ENCODE peak calls at places on chromosomes 6 and 20, in eight cellular contexts. One of them, this sample, is unnamed. For H3K4me1, the result is how much of the 10 kb centered on the place peaks cover.

GRCh38 chr20:1775117-1775516 is 117.5 kb upstream of the SIRPG start:
- DNase-seq in upper lobe of left lung: no peak
- DNase-seq in ovary: no peak
- DNase-seq in heart left ventricle: no peak
- DNase-seq in Peyer's patch: no peak
- DNase-seq in breast epithelium: no peak
- DNase-seq in gastrocnemius medialis: no peak
- DNase-seq in endothelial cell of umbilical vein: no peak
- DNase-seq in this sample: no peak

GRCh38 chr6:17703256-17703694 is 3.5 kb downstream of the NUP153 start:
- DNase-seq in upper lobe of left lung: no peak
- DNase-seq in ovary: peak
- DNase-seq in heart left ventricle: no peak
- DNase-seq in Peyer's patch: no peak
- DNase-seq in breast epithelium: peak
- DNase-seq in gastrocnemius medialis: no peak
- DNase-seq in endothelial cell of umbilical vein: peak
- DNase-seq in this sample: no peak

GRCh38 chr20:818001-818664 is 15.4 kb upstream of the FAM110A start:
- DNase-seq in upper lobe of left lung: no peak
- DNase-seq in ovary: no peak
- DNase-seq in heart left ventricle: no peak
- DNase-seq in Peyer's patch: no peak
- DNase-seq in breast epithelium: no peak
- DNase-seq in gastrocnemius medialis: no peak
- DNase-seq in endothelial cell of umbilical vein: no peak
- DNase-seq in this sample: peak

GRCh38 chr6:159788757-159789376 is 535 bp downstream of the TCP1 start:
- DNase-seq in upper lobe of left lung: peak
- DNase-seq in ovary: peak
- DNase-seq in heart left ventricle: peak
- DNase-seq in Peyer's patch: peak
- DNase-seq in breast epithelium: peak
- DNase-seq in gastrocnemius medialis: peak
- DNase-seq in endothelial cell of umbilical vein: peak
- DNase-seq in this sample: no peak

GRCh38 chr6:30264731-30265130 is 51.5 kb upstream of the TRIM26 start:
- DNase-seq in upper lobe of left lung: no peak
- DNase-seq in ovary: no peak
- DNase-seq in heart left ventricle: no peak
- DNase-seq in Peyer's patch: no peak
- DNase-seq in breast epithelium: no peak
- DNase-seq in gastrocnemius medialis: no peak
- DNase-seq in endothelial cell of umbilical vein: no peak
- DNase-seq in this sample: no peak

GRCh38 chr20:36145877-36146707 is 8.4 kb upstream of the EPB41L1 start:
- DNase-seq in upper lobe of left lung: no peak
- DNase-seq in ovary: no peak
- DNase-seq in heart left ventricle: peak
- DNase-seq in Peyer's patch: no peak
- DNase-seq in breast epithelium: no peak
- DNase-seq in gastrocnemius medialis: peak
- DNase-seq in endothelial cell of umbilical vein: no peak
- DNase-seq in this sample: no peak

GRCh38 chr6:160172704-160173103 is 51.1 kb downstream of the SLC22A1 start:
- DNase-seq in upper lobe of left lung: no peak
- DNase-seq in ovary: no peak
- DNase-seq in heart left ventricle: no peak
- DNase-seq in Peyer's patch: no peak
- DNase-seq in breast epithelium: no peak
- DNase-seq in gastrocnemius medialis: no peak
- DNase-seq in endothelial cell of umbilical vein: no peak
- DNase-seq in this sample: no peak

GRCh38 chr6:48560408-48560807 is 449.4 kb upstream of the PTCHD4 start:
- DNase-seq in upper lobe of left lung: no peak
- DNase-seq in ovary: no peak
- DNase-seq in heart left ventricle: no peak
- DNase-seq in Peyer's patch: no peak
- DNase-seq in breast epithelium: no peak
- DNase-seq in gastrocnemius medialis: no peak
- DNase-seq in endothelial cell of umbilical vein: peak
- DNase-seq in this sample: no peak

GRCh38 chr6:162708971-162709370 is 18.6 kb downstream of the PRKN start:
- DNase-seq in upper lobe of left lung: no peak
- DNase-seq in ovary: no peak
- DNase-seq in heart left ventricle: no peak
- DNase-seq in Peyer's patch: no peak
- DNase-seq in breast epithelium: no peak
- DNase-seq in gastrocnemius medialis: no peak
- DNase-seq in endothelial cell of umbilical vein: no peak
- DNase-seq in this sample: no peak

GRCh38 chr6:144346719-144347446 is 61.7 kb downstream of the UTRN start:
- DNase-seq in upper lobe of left lung: peak
- DNase-seq in ovary: no peak
- DNase-seq in heart left ventricle: peak
- DNase-seq in Peyer's patch: no peak
- DNase-seq in breast epithelium: no peak
- DNase-seq in gastrocnemius medialis: no peak
- DNase-seq in endothelial cell of umbilical vein: peak
- DNase-seq in this sample: no peak
- H3K4me1 ChIP-seq in upper lobe of left lung: half or more
- H3K4me1 ChIP-seq in ovary: under half
- H3K4me1 ChIP-seq in heart left ventricle: half or more
- H3K4me1 ChIP-seq in Peyer's patch: under half
- H3K4me1 ChIP-seq in breast epithelium: under half
- H3K4me1 ChIP-seq in gastrocnemius medialis: half or more
- H3K4me1 ChIP-seq in endothelial cell of umbilical vein: half or more
- H3K4me1 ChIP-seq in this sample: half or more

DNA sequence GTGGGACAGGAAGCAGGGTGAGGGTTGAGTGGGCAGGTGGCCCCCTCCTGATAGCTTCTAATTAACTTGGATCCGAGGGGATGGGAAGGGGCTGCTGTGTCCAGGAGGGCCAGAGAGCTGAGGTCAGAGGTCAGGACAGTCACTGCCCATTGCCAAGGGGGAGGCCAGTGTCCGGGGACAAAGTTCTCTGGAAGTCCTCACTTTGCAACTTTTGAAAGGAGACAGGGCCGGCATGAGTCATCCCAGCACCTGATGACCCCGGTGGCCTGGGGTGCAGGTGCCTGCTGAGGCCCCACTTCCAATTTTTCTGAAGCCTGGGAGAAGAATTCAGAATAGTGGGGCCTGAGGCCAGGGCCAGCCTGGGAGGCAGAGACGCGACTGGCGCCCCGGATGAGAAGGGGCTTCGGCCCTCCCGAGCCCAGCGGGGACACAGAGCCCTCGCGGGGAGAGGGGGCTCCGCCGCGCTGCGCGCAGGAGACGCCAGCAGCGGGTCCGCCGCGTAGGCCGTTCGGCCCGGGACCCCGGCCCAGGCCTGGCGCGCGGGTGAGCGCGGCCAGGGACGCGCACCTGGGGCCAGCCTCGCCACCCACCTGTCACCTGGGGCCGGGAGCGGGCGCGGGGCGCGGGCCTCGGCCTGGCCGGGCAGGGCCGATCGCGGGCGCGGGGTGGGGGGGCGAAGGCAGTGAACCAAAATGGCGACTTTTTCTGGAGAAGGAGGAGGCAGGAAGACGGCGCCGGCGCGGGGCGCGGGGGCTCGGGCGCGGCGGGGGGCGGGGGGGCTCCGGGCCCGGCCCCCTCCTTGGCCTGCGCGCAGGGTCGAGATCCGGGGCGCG is 586 bp downstream of the ZNF512B start:
- DNase-seq in upper lobe of left lung: no peak
- DNase-seq in ovary: peak
- DNase-seq in heart left ventricle: peak
- DNase-seq in Peyer's patch: no peak
- DNase-seq in breast epithelium: peak
- DNase-seq in gastrocnemius medialis: no peak
- DNase-seq in endothelial cell of umbilical vein: no peak
- DNase-seq in this sample: no peak
- TF ChIP-seq POLR2A in upper lobe of left lung: no peak
- TF ChIP-seq POLR2A in ovary: no peak
- TF ChIP-seq POLR2A in heart left ventricle: no peak
- TF ChIP-seq POLR2A in Peyer's patch: no peak
- TF ChIP-seq POLR2A in breast epithelium: no peak
- TF ChIP-seq POLR2A in gastrocnemius medialis: no peak
- TF ChIP-seq POLR2A in endothelial cell of umbilical vein: no peak
- TF ChIP-seq POLR2A in this sample: no peak

GRCh38 chr20:44609006-44609510 is 26.7 kb downstream of the PKIG start:
- DNase-seq in upper lobe of left lung: no peak
- DNase-seq in ovary: no peak
- DNase-seq in heart left ventricle: no peak
- DNase-seq in Peyer's patch: no peak
- DNase-seq in breast epithelium: no peak
- DNase-seq in gastrocnemius medialis: peak
- DNase-seq in endothelial cell of umbilical vein: no peak
- DNase-seq in this sample: no peak
- H3K4me3 ChIP-seq in upper lobe of left lung: no peak
- H3K4me3 ChIP-seq in ovary: no peak
- H3K4me3 ChIP-seq in heart left ventricle: peak
- H3K4me3 ChIP-seq in Peyer's patch: no peak
- H3K4me3 ChIP-seq in breast epithelium: no peak
- H3K4me3 ChIP-seq in gastrocnemius medialis: peak
- H3K4me3 ChIP-seq in endothelial cell of umbilical vein: no peak
- H3K4me3 ChIP-seq in this sample: no peak

DNA sequence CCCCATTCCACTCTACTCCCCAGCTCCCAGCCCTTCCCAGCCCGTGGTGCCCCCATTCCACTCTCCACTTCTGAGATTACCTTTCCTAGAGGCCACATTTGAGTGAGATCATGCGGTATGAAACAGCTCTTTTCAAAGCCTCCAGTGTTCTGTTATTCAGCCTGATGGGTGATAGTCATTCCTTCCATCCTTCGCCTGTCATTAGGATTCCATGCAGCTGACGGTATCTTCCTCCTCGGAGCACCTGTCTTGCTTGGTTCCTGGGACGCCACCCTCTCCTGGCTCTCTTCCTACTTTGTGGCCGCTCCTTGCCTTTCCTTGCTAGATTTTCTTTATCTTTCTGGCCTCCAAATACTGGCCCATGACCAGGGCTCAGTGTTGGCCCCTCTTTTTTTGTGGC is 137.0 kb downstream of the ARID1B start:
- DNase-seq in upper lobe of left lung: no peak
- DNase-seq in ovary: no peak
- DNase-seq in heart left ventricle: no peak
- DNase-seq in Peyer's patch: no peak
- DNase-seq in breast epithelium: no peak
- DNase-seq in gastrocnemius medialis: no peak
- DNase-seq in endothelial cell of umbilical vein: no peak
- DNase-seq in this sample: no peak
- H3K4me1 ChIP-seq in upper lobe of left lung: under half
- H3K4me1 ChIP-seq in ovary: under half
- H3K4me1 ChIP-seq in heart left ventricle: under half
- H3K4me1 ChIP-seq in Peyer's patch: under half
- H3K4me1 ChIP-seq in breast epithelium: under half
- H3K4me1 ChIP-seq in gastrocnemius medialis: half or more
- H3K4me1 ChIP-seq in endothelial cell of umbilical vein: under half
- H3K4me1 ChIP-seq in this sample: half or more

GRCh38 chr6:8060346-8060745 is 3.8 kb downstream of the BLOC1S5 start:
- DNase-seq in upper lobe of left lung: no peak
- DNase-seq in ovary: no peak
- DNase-seq in heart left ventricle: no peak
- DNase-seq in Peyer's patch: no peak
- DNase-seq in breast epithelium: no peak
- DNase-seq in gastrocnemius medialis: no peak
- DNase-seq in endothelial cell of umbilical vein: no peak
- DNase-seq in this sample: no peak
- TF ChIP-seq POLR2A in upper lobe of left lung: no peak
- TF ChIP-seq POLR2A in ovary: no peak
- TF ChIP-seq POLR2A in heart left ventricle: no peak
- TF ChIP-seq POLR2A in Peyer's patch: no peak
- TF ChIP-seq POLR2A in breast epithelium: no peak
- TF ChIP-seq POLR2A in gastrocnemius medialis: no peak
- TF ChIP-seq POLR2A in endothelial cell of umbilical vein: no peak
- TF ChIP-seq POLR2A in this sample: no peak

This sample was measured in vagina.